ENCODE peak calls at places on chromosomes 13 and 19, in seven cellular contexts. E, C, Y, D, L, I and J are unnamed samples.

GRCh38 chr13:41458187-41458938 is 1.0 kb downstream of the RGCC start:
- DNase-seq in I (peak; percentile 46), L (peak; percentile 63), C (no peak), D (peak; percentile 69), E (peak; percentile 18), Y (peak; percentile 32), J (no peak)

GRCh38 chr13:50580684-50581305 is 262.7 kb downstream of the DLEU7 start:
- DNase-seq in D (no peak), E (peak; percentile 81), Y (no peak), C (no peak), L (no peak), I (no peak), J (no peak)

GRCh38 chr13:40639226-40639681 is 27.2 kb downstream of the FOXO1 start:
- DNase-seq in L (no peak), E (peak; percentile 53), Y (no peak), C (no peak), D (no peak), I (no peak), J (no peak)

GRCh38 chr19:48810151-48810550 is 678 bp downstream of the BCAT2 start:
- DNase-seq in D (no peak), Y (no peak), I (no peak), E (no peak), L (no peak), C (no peak), J (peak; percentile 19)

GRCh38 chr13:101065314-101065713 is 351.0 kb downstream of the NALCN start:
- DNase-seq in E (no peak), D (no peak), L (no peak), Y (no peak), I (no peak), C (no peak), J (no peak)

GRCh38 chr13:50275392-50276063 is 260.3 kb downstream of the KCNRG start:
- DNase-seq in Y (no peak), E (no peak), L (no peak), D (no peak), I (no peak), C (no peak), J (peak; percentile 9)

GRCh38 chr19:2317300-2317699 is 9.3 kb upstream of the LINGO3 start:
- DNase-seq in L (no peak), Y (no peak), D (no peak), I (no peak), C (no peak), E (no peak), J (no peak)

GRCh38 chr13:23752111-23753001 is 136.8 kb downstream of the MIPEP start:
- DNase-seq in E (peak; percentile 44), C (no peak), L (no peak), Y (no peak), I (no peak), D (no peak), J (no peak)

GRCh38 chr13:31001647-31002046 is 69.2 kb downstream of the TEX26 start:
- DNase-seq in E (no peak), C (no peak), L (peak; percentile 24), Y (no peak), D (no peak), I (no peak), J (peak; percentile 5)

GRCh38 chr13:113245858-113246791 is 36.7 kb downstream of the CUL4A start:
- DNase-seq in Y (no peak), E (peak; percentile 7), D (no peak), C (peak; percentile 44), L (no peak), I (no peak), J (no peak)

GRCh38 chr19:56139847-56140582 is 1.1 kb upstream of the ZNF444 start:
- DNase-seq in E (no peak), D (no peak), Y (peak; percentile 46), L (no peak), I (peak; percentile 35), C (no peak), J (no peak)

GRCh38 chr19:39928357-39928725 is 6.1 kb downstream of the FCGBP start:
- DNase-seq in C (no peak), Y (no peak), L (no peak), I (no peak), D (no peak), E (no peak), J (no peak)

GRCh38 chr13:55627221-55627620 is 1513.5 kb upstream of the PRR20A start:
- DNase-seq in Y (no peak), I (no peak), D (no peak), C (no peak), L (no peak), E (no peak), J (no peak)

GRCh38 chr19:9342610-9343304 is 18.8 kb downstream of the ZNF559 start:
- DNase-seq in Y (no peak), D (no peak), L (no peak), C (no peak), I (no peak), E (peak; percentile 13), J (no peak)

GRCh38 chr13:33644607-33645543 is 173.1 kb upstream of the RFC3 start:
- DNase-seq in Y (no peak), C (no peak), I (no peak), L (no peak), E (peak; percentile 77), D (no peak), J (no peak)

GRCh38 chr19:32692727-32693061 is 1.1 kb downstream of the NUDT19 start:
- DNase-seq in I (no peak), Y (no peak), D (no peak), C (no peak), E (no peak), L (no peak), J (no peak)

GRCh38 chr19:48530044-48530720 is 18.5 kb upstream of the LMTK3 start:
- DNase-seq in L (no peak), Y (no peak), C (no peak), D (no peak), E (no peak), I (no peak), J (no peak)

DNA sequence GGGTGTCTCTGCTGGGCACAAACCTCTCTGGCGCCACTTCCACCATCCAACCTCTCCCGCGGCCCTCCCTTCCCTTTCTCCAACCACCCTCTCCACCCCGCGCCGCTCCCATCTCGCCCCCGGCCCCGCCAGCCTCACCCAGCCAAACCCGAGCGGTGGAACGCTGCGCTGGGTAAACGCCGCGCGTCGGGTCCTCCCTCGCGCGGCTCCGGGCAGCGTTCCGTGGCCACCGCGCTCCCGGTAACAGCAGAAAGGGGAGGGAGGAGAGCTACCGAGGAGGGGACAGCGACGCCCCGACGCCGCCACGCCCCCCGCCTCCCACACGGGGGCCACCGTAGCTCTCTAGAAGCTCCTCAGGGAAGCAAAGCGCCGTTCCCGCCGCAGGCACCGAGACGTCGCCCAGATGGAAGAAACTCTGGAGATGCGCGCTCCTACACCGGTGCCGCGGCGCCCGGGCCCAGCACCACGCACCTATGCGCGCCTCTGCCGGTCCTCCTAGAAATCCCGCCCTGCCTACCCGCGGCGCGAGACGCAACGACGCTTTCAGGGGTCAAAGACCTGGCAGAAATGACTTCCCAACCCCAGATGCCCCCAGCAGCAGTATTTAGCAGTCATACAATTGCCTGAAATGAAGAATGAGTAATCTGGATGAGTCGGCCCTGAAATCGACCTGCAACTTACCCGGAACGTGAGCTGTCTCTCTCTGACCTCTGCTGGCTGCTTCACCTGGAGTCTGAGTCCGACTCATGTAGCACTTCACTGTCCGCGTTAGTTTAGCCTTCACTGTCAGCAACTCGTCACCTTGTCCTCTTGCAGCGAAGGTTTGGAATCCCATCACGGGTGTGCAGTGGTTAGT is at the start of gene RUBCNL:
- DNase-seq in E (peak; percentile 27), Y (peak; percentile 81), C (no peak), D (peak; percentile 74), L (peak; percentile 77), I (peak; percentile 23), J (peak; percentile 44)
- H3K27me3 ChIP-seq in E (peaks cover 30% of the 10 kb centered on the region), Y (no peaks in the 10 kb centered on the region), C (no peaks in the 10 kb centered on the region), D (no peaks in the 10 kb centered on the region), L (peaks cover 29% of the 10 kb centered on the region), I (no peaks in the 10 kb centered on the region), J (peaks cover 8% of the 10 kb centered on the region)

GRCh38 chr13:92487238-92487637 is 739.4 kb upstream of the GPC6 start:
- DNase-seq in E (no peak), Y (no peak), D (no peak), L (no peak), C (no peak), I (no peak), J (no peak)
- H3K27ac ChIP-seq in E (no peak overlapping the region), Y (no peak overlapping the region), D (no peak overlapping the region), L (no peak overlapping the region), C (no peak overlapping the region), I (no peak overlapping the region), J (no peak overlapping the region)

GRCh38 chr19:13986348-13986904 is 19.7 kb downstream of the RFX1 start:
- DNase-seq in L (peak; percentile 85), C (peak; percentile 93), E (peak; percentile 55), D (peak; percentile 96), I (peak; percentile 67), Y (peak; percentile 80), J (peak; percentile 78)

GRCh38 chr19:13987101-13987890 is 18.8 kb downstream of the RFX1 start:
- DNase-seq in L (no peak), Y (no peak), I (no peak), D (peak; percentile 82), E (no peak), C (no peak), J (no peak)

GRCh38 chr19:13984875-13985741 is 21.0 kb downstream of the RFX1 start:
- DNase-seq in D (no peak), I (no peak), L (no peak), C (no peak), E (no peak), Y (no peak), J (no peak)

GRCh38 chr19:13984186-13984585 is 21.9 kb downstream of the RFX1 start:
- DNase-seq in C (no peak), D (no peak), Y (no peak), E (no peak), I (no peak), L (no peak), J (no peak)

DNA sequence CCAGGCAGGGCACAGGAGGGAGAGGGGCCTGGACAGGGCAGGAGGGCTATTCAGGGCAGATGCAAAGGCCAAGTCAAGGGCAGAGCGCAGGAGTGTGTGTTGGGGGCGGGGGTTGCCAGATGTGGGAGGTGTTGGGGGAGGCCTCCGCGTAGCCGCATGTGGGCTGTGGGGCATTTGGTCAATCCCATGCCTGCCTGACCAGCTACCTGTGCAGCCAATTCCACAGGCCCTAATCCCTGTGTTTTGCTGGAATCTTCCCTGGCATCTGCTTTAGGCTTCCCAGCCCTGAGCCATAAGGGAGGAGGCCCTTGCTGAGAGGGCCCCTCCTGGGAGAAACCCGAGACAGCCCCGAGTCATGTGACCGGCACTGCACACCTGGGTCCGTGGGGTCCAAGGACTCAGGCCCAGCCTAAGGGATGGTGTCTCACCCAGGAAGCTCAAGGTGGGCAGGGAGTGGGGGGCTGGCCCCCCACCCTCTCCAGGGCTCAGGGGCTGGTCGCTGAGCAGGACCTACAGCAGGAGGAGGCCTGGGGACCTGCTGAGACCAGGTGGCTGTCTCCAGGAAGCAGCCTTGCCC is 20.3 kb downstream of the RFX1 start:
- DNase-seq in C (no peak), E (no peak), Y (no peak), L (no peak), D (no peak), I (no peak), J (no peak)
- H3K4me1 ChIP-seq in C (peaks cover 12% of the 10 kb centered on the region), E (peaks cover 7% of the 10 kb centered on the region), Y (no peaks in the 10 kb centered on the region), L (no peaks in the 10 kb centered on the region), D (peaks cover 5% of the 10 kb centered on the region), I (peaks cover 18% of the 10 kb centered on the region), J (no peaks in the 10 kb centered on the region)

DNA sequence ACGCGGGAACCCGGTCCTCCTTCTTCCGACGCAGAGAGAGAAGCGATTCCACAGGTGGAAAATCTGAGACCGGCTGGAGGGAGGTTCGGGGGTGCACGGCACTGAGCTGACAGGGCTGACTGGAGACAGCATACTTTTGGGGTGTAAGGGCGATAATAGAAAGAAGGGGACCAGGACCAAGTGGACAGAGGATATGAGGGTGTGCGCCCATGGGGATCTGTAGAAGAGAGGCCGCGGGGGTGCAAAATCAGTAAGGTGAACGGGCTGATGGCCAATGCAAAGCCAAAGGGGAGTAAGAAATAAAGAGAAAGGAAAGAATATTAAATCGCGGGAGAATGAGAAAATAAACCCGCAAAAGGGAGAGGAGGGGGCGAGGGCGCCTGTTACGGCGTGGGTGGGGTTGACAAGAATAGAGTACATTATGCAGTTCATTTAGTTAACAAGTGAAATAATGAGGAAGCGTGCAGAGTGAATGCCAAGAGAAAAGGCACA is 336 bp upstream of the GSX1 start:
- DNase-seq in C (no peak), Y (no peak), I (no peak), L (no peak), D (no peak), E (no peak), J (no peak)
- H3K27me3 ChIP-seq in C (peaks cover 37% of the 10 kb centered on the region), Y (peaks cover 93% of the 10 kb centered on the region), I (peaks cover 77% of the 10 kb centered on the region), L (peaks cover 98% of the 10 kb centered on the region), D (no peaks in the 10 kb centered on the region), E (peaks cover 75% of the 10 kb centered on the region), J (peaks cover 61% of the 10 kb centered on the region)